ENCODE peak calls at places on chromosomes 5 and 9, in nine cellular contexts. P is lung, S is psoas muscle, T is pancreas, U is GM12864, K is fibroblast of the aortic adventitia, I is cardiac fibroblast, Q is tibial artery, Z is fibroblast of lung. A is an unnamed sample.

GRCh38 chr9:137303893-137304382 is 1.9 kb upstream of the NRARP start:
- DNase-seq in P (no peak), S (no peak), T (peak), U (no peak), K (no peak), I (no peak), Q (no peak), Z (no peak), A (no peak)

GRCh38 chr9:135214054-135214640 is 126.7 kb downstream of the OLFM1 start:
- DNase-seq in P (no peak), S (no peak), T (peak), U (no peak), K (no peak), I (no peak), Q (no peak), Z (no peak), A (no peak)

GRCh38 chr9:114908104-114908621 is 22.2 kb downstream of the TNFSF8 start:
- DNase-seq in P (no peak), S (no peak), T (no peak), U (no peak), K (no peak), I (peak), Q (no peak), Z (peak), A (no peak)

GRCh38 chr9:127943746-127944145 is 6.1 kb upstream of the DPM2 start:
- DNase-seq in P (peak), S (peak), T (peak), U (peak), K (peak), I (peak), Q (peak), Z (peak), A (peak)

GRCh38 chr5:132411382-132411925 is 41.9 kb downstream of the SLC22A5 start:
- DNase-seq in P (no peak), S (no peak), T (peak), U (no peak), K (no peak), I (no peak), Q (no peak), Z (no peak), A (no peak)

GRCh38 chr5:62190173-62190572 is 115.8 kb upstream of the KIF2A start:
- DNase-seq in P (no peak), S (no peak), T (no peak), U (no peak), K (no peak), I (no peak), Q (no peak), Z (no peak), A (no peak)

GRCh38 chr5:6907320-6907918 is 194.2 kb downstream of the TENT4A start:
- DNase-seq in P (no peak), S (no peak), T (no peak), U (no peak), K (no peak), I (no peak), Q (no peak), Z (no peak), A (no peak)

GRCh38 chr5:149937610-149938009 is 7.0 kb downstream of the PDE6A start:
- DNase-seq in P (no peak), S (no peak), T (no peak), U (no peak), K (no peak), I (peak), Q (no peak), Z (no peak), A (peak)

GRCh38 chr5:41445937-41446563 is 64.4 kb downstream of the PLCXD3 start:
- DNase-seq in P (no peak), S (no peak), T (no peak), U (no peak), K (peak), I (peak), Q (peak), Z (peak), A (peak)

GRCh38 chr9:27888661-27889295 is 315.5 kb upstream of the C9orf72 start:
- DNase-seq in P (no peak), S (no peak), T (no peak), U (no peak), K (no peak), I (peak), Q (no peak), Z (no peak), A (peak)

GRCh38 chr5:122142480-122142879 is 13.1 kb downstream of the ZNF474 start:
- DNase-seq in P (no peak), S (no peak), T (no peak), U (no peak), K (no peak), I (peak), Q (no peak), Z (peak), A (peak)

GRCh38 chr5:107671742-107672211 is 1.0 kb upstream of the EFNA5 start:
- DNase-seq in P (no peak), S (peak), T (no peak), U (no peak), K (peak), I (peak), Q (peak), Z (peak), A (peak)

GRCh38 chr9:134655591-134656333 is 14.2 kb downstream of the COL5A1 start:
- DNase-seq in P (no peak), S (peak), T (no peak), U (no peak), K (no peak), I (no peak), Q (no peak), Z (no peak), A (no peak)

GRCh38 chr9:19271081-19271480 is 40.6 kb downstream of the DENND4C start:
- DNase-seq in P (no peak), S (no peak), T (no peak), U (no peak), K (no peak), I (peak), Q (no peak), Z (no peak), A (peak)

GRCh38 chr9:104142799-104143553 is 48.9 kb downstream of the SMC2 start:
- DNase-seq in P (no peak), S (no peak), T (no peak), U (no peak), K (no peak), I (no peak), Q (no peak), Z (no peak), A (no peak)

GRCh38 chr5:1465966-1466471 is 20.8 kb upstream of the SLC6A3 start:
- DNase-seq in P (no peak), S (peak), T (no peak), U (no peak), K (no peak), I (no peak), Q (no peak), Z (no peak), A (no peak)

GRCh38 chr9:93450817-93451761 is at the start of gene FAM120A:
- DNase-seq in P (peak), S (peak), T (peak), U (no peak), K (peak), I (peak), Q (peak), Z (peak), A (peak)

GRCh38 chr5:149870697-149871096 is 73.9 kb downstream of the PDE6A start:
- DNase-seq in P (no peak), S (no peak), T (no peak), U (no peak), K (no peak), I (no peak), Q (no peak), Z (no peak), A (no peak)

GRCh38 chr9:87513171-87513570 is 15.5 kb downstream of the DAPK1 start:
- DNase-seq in P (no peak), S (no peak), T (no peak), U (no peak), K (no peak), I (peak), Q (no peak), Z (no peak), A (peak)

GRCh38 chr5:5132185-5132584 is 7.9 kb upstream of the ADAMTS16 start:
- DNase-seq in P (no peak), S (no peak), T (no peak), U (no peak), K (no peak), I (no peak), Q (no peak), Z (no peak), A (no peak)

GRCh38 chr5:39100301-39100850 is 26.2 kb upstream of the RICTOR start:
- DNase-seq in P (no peak), S (no peak), T (no peak), U (no peak), K (no peak), I (no peak), Q (no peak), Z (no peak), A (no peak)

GRCh38 chr5:118009761-118010297 is 978.5 kb downstream of the DTWD2 start:
- DNase-seq in P (no peak), S (no peak), T (no peak), U (no peak), K (no peak), I (no peak), Q (no peak), Z (no peak), A (no peak)

GRCh38 chr5:118008779-118009178 is 979.6 kb downstream of the DTWD2 start:
- DNase-seq in P (no peak), S (no peak), T (no peak), U (no peak), K (no peak), I (no peak), Q (no peak), Z (no peak), A (no peak)

GRCh38 chr5:118006229-118006628 is 982.1 kb downstream of the DTWD2 start:
- DNase-seq in P (no peak), S (no peak), T (no peak), U (no peak), K (no peak), I (no peak), Q (no peak), Z (no peak), A (no peak)

DNA sequence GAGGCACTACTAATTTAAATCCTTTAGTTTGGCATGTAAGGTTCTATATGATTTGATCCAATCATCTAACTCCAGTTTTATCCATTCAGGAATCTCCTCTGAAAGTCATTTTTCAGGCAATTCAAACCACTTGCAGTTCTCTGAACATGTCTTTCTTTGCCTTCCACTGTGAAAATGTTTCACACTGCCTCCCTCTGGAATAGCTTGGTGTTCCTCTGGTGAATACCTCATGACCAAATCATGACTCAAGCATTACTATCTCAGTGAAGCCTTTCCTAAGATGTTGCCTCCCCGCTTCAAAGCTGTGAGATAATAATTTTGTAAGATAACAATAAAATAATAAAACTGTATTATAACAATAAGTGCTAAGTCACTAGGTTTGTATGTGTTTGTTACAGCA is 981.1 kb downstream of the DTWD2 start:
- DNase-seq in P (no peak), S (no peak), T (no peak), U (no peak), K (no peak), I (peak), Q (no peak), Z (no peak), A (peak)
- TF ChIP-seq CTCF in P (no peak), S (no peak), T (no peak), U (no peak), K (no peak), I (no peak), Q (no peak), Z (no peak), A (no peak)

GRCh38 chr9:35811364-35812024 is 568 bp downstream of the SPAG8 start:
- DNase-seq in P (no peak), S (no peak), T (peak), U (no peak), K (peak), I (peak), Q (no peak), Z (peak), A (peak)
- H3K4me3 ChIP-seq in P (peak), S (peak), T (peak), U (peak), K (peak), I (peak), Q (peak), Z (peak), A (peak)

DNA sequence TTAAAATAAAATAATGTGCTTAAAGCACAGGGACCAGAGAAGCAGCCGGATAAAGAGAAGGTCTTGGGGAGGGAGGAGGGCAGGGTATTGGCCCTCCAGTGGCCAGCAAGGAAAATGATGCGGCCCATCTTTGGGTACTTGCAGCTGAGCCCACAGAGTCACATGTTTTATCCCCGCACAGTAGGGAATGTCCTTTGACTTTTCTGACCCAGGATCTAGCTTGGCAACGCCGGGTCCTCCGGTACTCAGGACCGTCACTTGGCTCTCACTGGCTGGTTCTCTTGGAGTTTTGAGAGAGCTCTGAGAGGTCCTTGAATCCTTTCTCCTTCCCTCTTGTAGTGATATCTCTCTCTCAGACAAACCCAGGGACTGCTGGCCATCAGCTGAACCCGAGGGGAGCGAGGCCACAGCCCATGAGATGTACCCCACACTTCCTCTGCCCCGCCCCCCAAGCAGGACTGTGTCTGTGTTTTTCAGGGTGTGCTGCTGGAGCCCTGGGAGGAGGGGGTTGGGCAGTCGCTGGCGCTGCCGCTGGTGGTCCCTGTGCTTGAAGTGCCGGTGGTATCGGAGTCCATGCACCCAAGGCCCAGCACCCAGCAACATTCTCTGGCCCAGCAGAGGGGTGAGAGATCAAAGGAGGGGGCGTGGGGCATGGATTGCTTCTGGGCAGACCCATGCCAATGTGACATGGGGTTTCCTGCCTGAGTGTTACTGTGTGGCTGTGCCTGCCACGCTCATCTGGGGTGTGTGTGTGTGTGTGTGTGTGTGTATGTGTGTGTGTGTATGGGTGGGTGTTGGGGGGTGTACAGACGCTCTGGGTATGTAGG is 35.5 kb upstream of the HSPA9 start:
- DNase-seq in P (no peak), S (no peak), T (no peak), U (no peak), K (no peak), I (peak), Q (no peak), Z (peak), A (peak)
- TF ChIP-seq CTCF in P (no peak), S (no peak), T (no peak), U (peak), K (peak), I (peak), Q (no peak), Z (peak), A (peak)

DNA sequence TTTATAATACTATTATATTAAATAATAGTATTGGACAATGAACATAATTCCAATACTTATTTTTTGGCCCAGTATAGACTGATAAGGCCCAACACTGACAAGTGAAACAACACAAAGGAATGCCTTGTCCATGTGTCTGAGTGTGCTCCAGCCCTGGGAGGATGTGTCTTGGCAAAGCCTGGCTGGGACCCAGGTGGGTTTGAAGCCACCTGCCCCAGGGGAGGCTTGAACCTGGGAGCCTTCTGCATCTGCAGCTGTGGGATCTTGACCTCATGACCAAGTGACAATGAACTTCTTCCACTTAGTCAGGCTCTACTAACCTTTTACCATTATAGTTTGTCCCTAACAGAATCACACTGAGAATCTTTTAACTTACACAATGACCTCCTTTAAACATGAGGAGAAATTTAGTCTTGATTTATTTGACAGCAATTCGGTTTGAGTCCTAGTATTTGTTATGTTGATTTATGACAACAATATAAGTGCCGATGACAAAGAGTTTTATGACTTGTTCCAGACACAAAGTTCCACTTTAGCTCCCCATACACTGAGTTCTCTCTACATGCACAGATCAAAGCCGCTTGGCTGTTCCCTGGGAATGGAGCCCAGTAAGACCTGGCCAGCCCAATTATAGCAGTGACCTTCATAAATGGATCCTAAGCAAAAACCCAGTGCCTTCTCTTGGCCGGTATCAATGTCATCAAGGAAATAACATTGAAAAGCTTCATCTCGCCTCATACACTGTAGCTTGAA is 294.5 kb downstream of the CTNND2 start:
- DNase-seq in P (no peak), S (no peak), T (no peak), U (no peak), K (no peak), I (no peak), Q (no peak), Z (no peak), A (no peak)
- H3K4me3 ChIP-seq in P (no peak), S (no peak), T (no peak), U (no peak), K (no peak), I (no peak), Q (no peak), Z (no peak), A (no peak)

GRCh38 chr5:130111723-130112122 is 207.5 kb downstream of the CHSY3 start:
- DNase-seq in P (no peak), S (no peak), T (no peak), U (no peak), K (no peak), I (no peak), Q (no peak), Z (no peak), A (no peak)

GRCh38 chr5:130110333-130110732 is 206.1 kb downstream of the CHSY3 start:
- DNase-seq in P (no peak), S (no peak), T (no peak), U (no peak), K (peak), I (peak), Q (no peak), Z (peak), A (peak)

GRCh38 chr5:130104895-130105684 is 200.8 kb downstream of the CHSY3 start:
- DNase-seq in P (no peak), S (no peak), T (no peak), U (no peak), K (peak), I (peak), Q (no peak), Z (peak), A (peak)

GRCh38 chr5:130112246-130112645 is 208.0 kb downstream of the CHSY3 start:
- DNase-seq in P (no peak), S (no peak), T (no peak), U (peak), K (no peak), I (no peak), Q (no peak), Z (no peak), A (no peak)

DNA sequence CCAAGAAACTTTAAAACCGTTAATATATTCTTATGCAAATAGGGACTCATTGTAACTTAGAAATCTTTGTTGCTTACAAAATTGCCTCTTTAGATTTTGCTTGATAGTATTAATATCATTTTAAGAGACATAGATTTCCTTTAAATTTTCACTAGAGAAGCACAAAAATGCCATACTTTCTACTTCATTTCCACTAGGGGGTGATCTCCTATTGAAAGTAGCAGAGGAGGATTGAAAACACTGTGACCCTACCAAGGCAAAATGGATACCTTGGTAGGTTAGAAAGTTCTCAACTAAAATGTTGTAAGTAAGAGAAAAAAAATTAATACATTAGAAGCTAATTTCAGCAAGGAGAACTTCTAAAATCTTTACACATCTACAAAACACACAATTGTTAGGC is 204.9 kb downstream of the CHSY3 start:
- DNase-seq in P (no peak), S (no peak), T (no peak), U (peak), K (peak), I (peak), Q (no peak), Z (peak), A (peak)
- TF ChIP-seq CTCF in P (peak), S (peak), T (peak), U (peak), K (peak), I (peak), Q (peak), Z (peak), A (peak)

A was measured in choroid plexus epithelial cell.